ENCODE peak calls at places on chromosomes 13 and 19, in four cellular contexts. H, L, P and Y are unnamed samples.

GRCh38 chr19:29528350-29528945 is 2.7 kb downstream of the VSTM2B start:
- DNase-seq in L (peak; percentile 94), P (peak; percentile 77), H (peak; percentile 3), Y (peak; percentile 49)

GRCh38 chr13:64471916-64472315 is 2758.2 kb downstream of the PCDH9 start:
- DNase-seq in L (peak; percentile 22), P (no peak), H (no peak), Y (peak; percentile 15)

GRCh38 chr19:38388310-38389100 is at the start of gene SPRED3:
- DNase-seq in H (no peak), P (peak; percentile 44), L (peak; percentile 90), Y (no peak)

GRCh38 chr13:23715762-23716235 is 145.6 kb downstream of the TNFRSF19 start:
- DNase-seq in H (no peak), P (peak; percentile 18), L (no peak), Y (peak; percentile 62)

GRCh38 chr19:49657493-49658138 is 8.0 kb downstream of the IRF3 start:
- DNase-seq in P (no peak), L (no peak), H (no peak), Y (no peak)

GRCh38 chr19:45637890-45638667 is 1.1 kb downstream of the EML2 start:
- DNase-seq in H (no peak), L (no peak), P (no peak), Y (no peak)

GRCh38 chr13:21637296-21637695 is 33.3 kb upstream of the MICU2 start:
- DNase-seq in L (no peak), H (no peak), P (peak; percentile 31), Y (peak; percentile 50)

GRCh38 chr19:35177377-35178274 is 23.1 kb downstream of the FXYD5 start:
- DNase-seq in L (no peak), H (no peak), P (no peak), Y (no peak)

GRCh38 chr19:14767466-14767971 is 10.8 kb downstream of the ADGRE2 start:
- DNase-seq in P (no peak), H (no peak), L (no peak), Y (no peak)

GRCh38 chr19:29271341-29271740 is 58.4 kb upstream of the UQCRFS1 start:
- DNase-seq in H (no peak), P (no peak), L (no peak), Y (no peak)

DNA sequence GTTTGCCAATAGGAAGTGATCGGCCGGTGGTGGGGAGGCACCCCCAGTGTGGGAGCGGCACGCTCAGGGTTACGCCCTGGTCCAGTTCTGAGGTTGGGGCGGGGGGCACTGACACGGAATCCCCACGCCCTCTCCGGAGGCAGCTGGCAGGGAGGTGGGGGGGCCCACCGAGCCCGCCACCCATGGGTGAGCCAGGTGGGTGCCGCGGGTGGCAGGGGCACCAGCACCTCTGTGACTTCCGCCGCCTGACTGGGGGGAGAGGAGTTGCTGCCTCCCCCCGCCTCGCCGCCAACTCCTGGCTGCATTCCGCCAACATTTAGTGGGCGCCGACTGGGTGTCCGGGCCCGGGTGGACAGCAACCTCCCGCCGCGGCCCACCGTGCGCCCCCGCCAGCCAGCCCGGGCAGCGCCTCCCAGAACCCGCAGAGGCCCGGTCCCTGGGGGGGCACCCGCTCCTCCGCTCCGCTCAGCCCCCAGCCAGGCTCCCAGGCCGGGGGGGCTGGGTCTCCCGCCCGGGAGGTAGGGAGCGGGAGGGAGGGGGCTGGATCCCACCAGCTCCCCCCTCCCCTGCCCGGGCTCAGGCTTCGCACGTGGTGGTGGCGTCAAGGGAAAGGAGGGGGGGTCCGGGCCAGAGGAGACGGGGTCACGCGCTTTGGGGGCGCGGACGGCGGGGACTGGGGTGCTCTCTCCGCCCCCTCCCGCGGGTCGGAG is 2.0 kb downstream of the ZBTB7A start:
- DNase-seq in P (peak; percentile 76), H (no peak), L (peak; percentile 86), Y (no peak)
- TF ChIP-seq NFIC in P (no peak), H (no peak), L (no peak), Y (no peak)

DNA sequence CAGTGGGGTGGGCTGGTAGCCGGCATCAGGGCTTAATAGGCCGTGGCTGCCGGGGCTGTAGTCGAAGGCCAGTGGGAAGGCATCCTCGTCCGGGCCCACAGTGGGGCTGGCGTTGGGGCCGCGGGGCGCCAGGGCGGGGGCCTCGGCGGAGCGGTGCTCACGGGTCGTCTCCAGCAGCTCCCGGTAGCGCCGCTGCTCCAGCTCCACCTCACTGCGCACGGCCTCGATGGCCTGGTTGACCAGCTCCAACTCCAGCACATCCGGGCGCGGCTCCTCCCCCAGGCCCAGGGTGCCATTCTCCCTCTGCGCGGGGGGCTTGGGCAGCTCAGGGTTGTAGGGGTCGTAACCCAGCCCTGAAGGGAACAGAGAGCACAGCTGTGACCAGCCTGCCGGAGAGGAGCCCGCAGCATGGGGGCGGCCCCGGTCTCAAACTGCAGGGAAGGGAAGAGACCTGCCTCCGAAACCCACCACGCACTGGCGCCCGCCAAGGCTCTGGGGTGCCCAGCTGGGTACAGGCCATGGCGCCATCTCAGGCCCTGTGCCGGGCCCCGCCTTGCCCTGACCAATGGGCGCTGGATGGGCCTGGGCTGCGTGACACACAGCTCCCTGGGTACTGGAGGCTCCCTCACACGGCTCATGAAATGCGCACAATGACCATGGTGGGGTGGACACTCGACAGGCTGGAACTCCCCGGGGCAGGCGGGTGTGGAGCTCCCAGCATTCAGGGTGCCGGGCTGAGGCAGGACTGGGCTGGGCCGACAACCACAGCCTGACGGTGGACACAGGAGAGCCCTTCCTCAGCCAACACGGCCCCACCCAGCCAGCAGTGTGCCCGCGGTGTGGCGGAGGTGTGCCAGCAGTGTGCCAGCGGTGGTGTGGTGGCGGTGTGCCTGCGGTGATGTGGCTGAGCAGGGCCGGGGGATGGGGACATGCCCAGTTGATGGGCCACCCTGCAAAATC is 16.5 kb upstream of the ATP8B3 start:
- DNase-seq in L (no peak), H (no peak), P (no peak), Y (no peak)
- TF ChIP-seq ZBTB33 in L (no peak), H (no peak), P (peak; percentile 66), Y (peak; percentile 53)

DNA sequence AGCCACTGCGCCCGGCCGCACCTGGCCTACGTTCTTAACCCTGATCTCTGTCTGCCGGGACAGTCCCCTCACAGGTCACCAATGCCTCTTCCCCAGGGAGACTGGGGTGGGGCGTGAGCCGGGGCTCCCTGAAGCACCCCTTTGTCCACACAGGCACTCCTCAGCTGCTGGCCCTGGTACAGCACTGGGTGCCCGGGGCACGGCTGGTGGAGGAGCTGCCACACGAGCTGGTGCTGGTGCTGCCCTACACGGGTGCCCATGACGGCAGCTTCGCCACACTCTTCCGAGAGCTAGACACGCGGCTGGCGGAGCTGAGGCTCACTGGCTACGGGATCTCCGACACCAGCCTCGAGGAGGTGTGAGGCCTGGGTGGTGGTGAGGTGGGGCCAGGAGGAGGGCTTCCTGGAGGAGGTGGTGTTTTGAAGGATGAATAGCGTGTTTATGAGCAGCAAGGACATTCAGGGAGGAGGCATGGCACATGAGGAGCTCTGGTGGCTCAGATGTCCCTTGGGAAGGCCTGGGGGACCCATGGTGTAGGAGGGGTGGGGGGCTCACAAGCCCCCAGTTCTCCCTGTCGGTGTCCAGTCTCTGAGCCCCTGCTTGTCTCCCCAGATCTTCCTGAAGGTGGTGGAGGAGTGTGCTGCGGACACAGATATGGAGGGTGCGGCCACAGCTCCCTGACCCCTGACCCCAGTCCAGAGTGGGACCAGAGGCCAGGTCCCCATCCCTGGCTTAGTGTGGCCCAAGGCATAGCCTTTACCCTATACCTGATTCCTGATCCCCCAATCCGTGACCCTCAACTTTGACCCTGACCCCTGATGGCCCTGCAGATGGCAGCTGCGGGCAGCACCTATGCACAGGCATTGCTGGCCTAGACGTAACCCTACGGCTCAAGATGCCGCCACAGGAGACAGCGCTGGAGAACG is 13.5 kb upstream of the ARHGAP45 start:
- DNase-seq in P (no peak), L (no peak), H (no peak), Y (no peak)
- H3K4me1 ChIP-seq in P (peaks cover 48% of the 10 kb centered on the region), L (no peaks in the 10 kb centered on the region), H (no peaks in the 10 kb centered on the region), Y (peaks cover 24% of the 10 kb centered on the region)

GRCh38 chr13:109783815-109784589 is 2.4 kb downstream of the IRS2 start:
- DNase-seq in P (no peak), L (peak; percentile 53), H (no peak), Y (no peak)

GRCh38 chr13:109784590-109785140 is 1.7 kb downstream of the IRS2 start:
- DNase-seq in L (peak; percentile 88), P (no peak), H (no peak), Y (no peak)

GRCh38 chr13:109782066-109782822 is 4.1 kb downstream of the IRS2 start:
- DNase-seq in P (no peak), L (peak; percentile 62), H (no peak), Y (no peak)

GRCh38 chr13:109782823-109783411 is 3.5 kb downstream of the IRS2 start:
- DNase-seq in H (no peak), P (no peak), L (peak; percentile 41), Y (no peak)

DNA sequence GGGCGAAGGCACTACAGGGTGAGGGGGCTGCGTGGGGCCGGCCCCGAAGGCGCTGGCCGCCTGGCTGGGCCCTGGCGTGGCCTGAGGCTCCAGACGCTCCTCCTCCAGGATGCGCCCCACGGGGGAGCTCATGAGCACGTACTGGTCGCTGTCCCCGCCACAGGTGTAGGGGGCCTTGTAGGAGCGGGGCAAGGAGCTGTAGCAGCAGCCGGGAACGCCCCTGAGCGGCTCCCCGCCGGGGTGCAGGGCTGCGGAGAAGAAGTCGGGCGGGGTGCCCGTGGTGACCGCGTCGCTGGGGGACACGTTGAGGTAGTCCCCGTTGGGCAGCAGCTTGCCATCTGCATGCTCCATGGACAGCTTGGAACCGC is 3.0 kb downstream of the IRS2 start:
- DNase-seq in P (no peak), L (peak; percentile 65), H (no peak), Y (no peak)
- TF ChIP-seq NFIC in P (no peak), L (no peak), H (no peak), Y (no peak)

GRCh38 chr13:51270606-51271005 is 48.4 kb downstream of the FAM124A start:
- DNase-seq in H (no peak), P (no peak), L (no peak), Y (no peak)

GRCh38 chr13:51269039-51269438 is 46.8 kb downstream of the FAM124A start:
- DNase-seq in P (no peak), L (no peak), H (no peak), Y (no peak)

GRCh38 chr13:51266642-51267041 is 44.4 kb downstream of the FAM124A start:
- DNase-seq in L (no peak), P (no peak), H (no peak), Y (no peak)

GRCh38 chr13:51271008-51271407 is 48.8 kb downstream of the FAM124A start:
- DNase-seq in H (no peak), L (no peak), P (no peak), Y (no peak)

DNA sequence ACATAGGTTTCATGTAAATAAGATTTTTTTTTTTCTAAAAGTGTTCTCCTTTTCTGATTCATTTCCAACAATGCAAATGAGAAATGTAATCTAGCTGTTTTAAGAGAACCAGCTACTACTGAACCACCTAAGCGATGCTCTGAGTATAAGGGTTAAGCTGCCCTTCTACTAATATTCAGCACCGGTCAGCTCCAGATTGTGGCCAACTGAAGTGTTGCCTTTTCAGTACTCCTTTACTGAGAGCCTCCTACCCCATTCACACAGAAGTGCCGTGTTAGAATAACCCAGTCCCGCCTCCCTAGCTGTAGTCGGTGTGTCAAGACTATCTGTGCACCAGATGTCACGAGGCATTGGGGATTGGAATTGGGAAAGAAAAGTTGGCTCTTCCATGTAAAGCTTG is 45.4 kb downstream of the FAM124A start:
- DNase-seq in P (no peak), H (no peak), L (no peak), Y (no peak)
- TF ChIP-seq ZBTB33 in P (no peak), H (no peak), L (no peak), Y (no peak)

GRCh38 chr19:17234911-17235617 is 9.0 kb downstream of the OCEL1 start:
- DNase-seq in P (peak; percentile 73), H (no peak), L (peak; percentile 86), Y (no peak)

GRCh38 chr19:17237747-17238706 is 7.7 kb downstream of the NR2F6 start:
- DNase-seq in P (no peak), L (no peak), H (no peak), Y (no peak)

GRCh38 chr19:17236831-17237543 is 8.7 kb downstream of the NR2F6 start:
- DNase-seq in H (no peak), L (no peak), P (no peak), Y (no peak)

GRCh38 chr19:17235618-17236413 is 9.8 kb downstream of the OCEL1 start:
- DNase-seq in P (peak; percentile 85), H (no peak), L (peak; percentile 90), Y (no peak)

GRCh38 chr19:17236414-17236716 is 9.4 kb downstream of the NR2F6 start:
- DNase-seq in L (no peak), P (no peak), H (no peak), Y (no peak)
- H3K4me1 ChIP-seq in L (peaks cover 13% of the 10 kb centered on the region), P (peaks cover 51% of the 10 kb centered on the region), H (peaks cover 4% of the 10 kb centered on the region), Y (peaks cover 48% of the 10 kb centered on the region)